ENCODE peak calls at places on chromosomes 3 and 15, in five cellular contexts. M, F, K, D and L are unnamed samples. For H3K27me3, the result is how much of the 10 kb centered on the place peaks cover.

GRCh38 chr15:80695099-80695910 is at the start of gene ABHD17C:
- DNase-seq in K (peak), M (peak), D (peak), F (peak), L (peak)

GRCh38 chr3:114216186-114216970 is 21.0 kb downstream of the ZNF80 start:
- DNase-seq in D (no peak), M (no peak), F (no peak), K (no peak), L (no peak)

GRCh38 chr3:36166477-36166876 is 213.8 kb upstream of the STAC start:
- DNase-seq in D (no peak), K (no peak), F (no peak), M (no peak), L (no peak)

GRCh38 chr3:30156586-30157498 is 449.6 kb upstream of the TGFBR2 start:
- DNase-seq in D (no peak), F (no peak), M (no peak), K (no peak), L (no peak)

GRCh38 chr15:65192016-65192415 is 6.9 kb upstream of the CLPX start:
- DNase-seq in K (no peak), M (no peak), D (no peak), F (peak), L (no peak)

GRCh38 chr3:111070772-111071256 is 802 bp upstream of the NECTIN3 start:
- DNase-seq in D (no peak), F (no peak), K (no peak), M (no peak), L (no peak)

GRCh38 chr3:192408007-192408655 is 319.2 kb downstream of the FGF12 start:
- DNase-seq in K (peak), M (peak), D (peak), F (no peak), L (no peak)

GRCh38 chr15:80660114-80660513 is 35.0 kb upstream of the ABHD17C start:
- DNase-seq in D (peak), F (no peak), M (no peak), K (peak), L (no peak)

GRCh38 chr15:34942363-34942762 is 27.2 kb downstream of the AQR start:
- DNase-seq in D (no peak), K (no peak), F (no peak), M (no peak), L (no peak)

GRCh38 chr15:101250931-101251829 is 668 bp downstream of the CHSY1 start:
- DNase-seq in D (peak), F (peak), K (peak), M (peak), L (peak)

GRCh38 chr15:101252836-101253235 is 988 bp upstream of the CHSY1 start:
- DNase-seq in K (no peak), M (no peak), D (no peak), F (no peak), L (no peak)

GRCh38 chr15:101254157-101255065 is 2.6 kb upstream of the CHSY1 start:
- DNase-seq in D (no peak), M (no peak), K (no peak), F (no peak), L (no peak)

GRCh38 chr15:101250331-101250730 is 1.5 kb downstream of the CHSY1 start:
- DNase-seq in M (no peak), D (peak), K (no peak), F (no peak), L (no peak)

DNA sequence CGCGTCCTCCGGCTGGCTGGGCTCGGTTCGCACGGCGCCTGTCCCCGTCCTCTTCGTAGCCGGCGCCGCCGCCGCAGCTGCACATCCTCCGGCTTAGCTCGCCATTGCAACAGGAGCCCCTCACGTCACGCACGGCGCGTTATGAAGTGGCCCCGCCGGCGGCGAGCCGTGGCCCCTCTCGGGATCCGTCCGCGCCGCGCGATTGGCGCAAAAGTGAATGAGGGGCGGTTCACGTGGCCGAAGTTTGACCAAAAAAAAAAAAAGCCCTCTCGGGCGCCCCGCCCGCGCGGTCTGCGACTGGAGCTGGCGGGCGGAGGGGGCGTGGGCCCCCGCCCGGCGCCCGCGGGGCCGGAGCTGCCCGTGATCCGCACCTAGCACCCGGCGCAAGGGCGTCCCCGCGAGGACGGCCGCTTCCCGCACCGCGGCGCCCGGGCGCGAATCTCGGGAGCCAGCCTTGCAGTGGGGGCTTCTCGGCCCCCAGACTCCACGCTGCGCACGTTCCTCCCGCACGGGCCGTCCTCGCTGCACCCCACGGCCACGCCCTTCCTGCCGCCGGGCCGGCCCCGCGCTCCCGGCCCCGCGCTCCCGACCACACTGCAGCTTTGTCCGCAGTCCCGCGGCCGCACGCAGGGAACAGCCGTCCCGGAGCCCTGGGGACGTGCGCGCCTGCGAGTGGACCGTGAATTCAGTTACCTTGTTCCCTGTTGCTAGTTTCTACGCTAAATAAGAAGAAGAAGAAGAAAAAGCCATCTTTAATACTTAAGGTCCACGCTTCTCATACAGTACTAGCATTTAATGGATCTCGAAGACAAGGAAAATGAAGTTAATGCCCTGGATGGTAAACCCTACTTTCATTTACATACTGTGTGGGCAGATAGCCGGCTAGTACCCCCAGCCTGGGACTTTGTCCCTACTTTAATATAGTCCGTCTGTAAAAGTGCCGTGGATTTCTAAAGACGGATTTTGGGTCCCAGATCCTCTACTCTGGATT is at the start of gene CHSY1:
- DNase-seq in D (peak), K (peak), F (peak), M (peak), L (peak)
- TF ChIP-seq CTCF in D (peak), K (peak), F (peak), M (peak), L (peak)

GRCh38 chr15:74808073-74808839 is 4.4 kb upstream of the LMAN1L start:
- DNase-seq in K (no peak), F (no peak), M (no peak), D (no peak), L (peak)

GRCh38 chr15:74807302-74807701 is 5.3 kb upstream of the LMAN1L start:
- DNase-seq in K (no peak), F (no peak), M (no peak), D (no peak), L (no peak)

GRCh38 chr15:74802290-74802689 is 10.3 kb upstream of the LMAN1L start:
- DNase-seq in F (no peak), D (no peak), K (no peak), M (no peak), L (no peak)

GRCh38 chr15:74802862-74803447 is 9.7 kb upstream of the LMAN1L start:
- DNase-seq in M (no peak), K (no peak), D (no peak), F (no peak), L (no peak)

DNA sequence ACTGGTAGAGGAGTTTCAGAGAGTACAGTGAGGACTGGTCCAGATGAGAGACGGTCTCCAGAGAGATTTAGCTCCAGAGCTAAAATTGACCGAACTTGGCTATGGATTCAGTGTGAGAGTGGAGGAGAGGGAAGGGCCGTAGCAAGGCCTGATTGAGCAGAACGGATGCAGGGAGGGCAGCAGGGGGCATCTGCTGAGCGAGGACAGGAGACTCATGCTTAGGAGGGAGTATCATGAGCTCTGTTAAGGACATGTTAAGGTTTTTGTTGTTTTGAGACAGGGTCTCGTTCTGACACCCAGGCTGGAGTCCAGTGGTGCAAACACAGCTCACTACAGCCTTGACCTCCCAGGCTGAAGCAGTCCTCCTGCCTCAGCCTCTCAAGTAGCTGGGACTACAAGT is 7.7 kb upstream of the LMAN1L start:
- DNase-seq in D (no peak), K (no peak), M (no peak), F (no peak), L (no peak)
- H3K27me3 ChIP-seq in D (under half), K (under half), M (under half), F (under half), L (under half)

DNA sequence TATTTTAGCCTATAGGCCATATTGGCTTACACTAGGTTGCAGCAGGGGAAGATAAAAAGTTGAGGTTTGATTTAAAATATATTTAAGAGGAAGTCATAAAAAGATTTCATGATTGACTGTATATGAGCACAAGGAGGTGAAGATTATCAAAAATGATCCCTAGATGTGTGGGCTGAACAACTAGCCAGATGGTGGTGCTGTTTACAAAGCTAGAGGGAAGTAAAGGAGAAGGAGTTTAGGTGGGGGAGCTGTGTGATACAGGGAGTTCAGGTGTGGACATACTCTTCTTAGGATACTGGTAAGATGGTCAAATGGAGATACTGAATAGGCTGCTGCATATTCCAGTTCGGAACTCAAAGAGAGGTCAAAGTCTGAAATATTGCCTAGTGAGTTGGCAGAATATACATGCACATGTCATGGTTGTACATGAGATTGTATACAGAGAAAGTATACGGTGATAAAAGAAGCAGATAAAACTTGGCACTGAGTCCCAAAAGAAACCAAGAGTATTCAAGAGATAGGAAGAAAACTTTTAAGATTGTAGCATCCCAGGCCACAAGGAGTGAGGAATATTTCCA is 727.8 kb downstream of the NLGN1 start:
- DNase-seq in K (peak), D (peak), F (no peak), M (no peak), L (no peak)
- TF ChIP-seq CTCF in K (peak), D (peak), F (no peak), M (peak), L (peak)

DNA sequence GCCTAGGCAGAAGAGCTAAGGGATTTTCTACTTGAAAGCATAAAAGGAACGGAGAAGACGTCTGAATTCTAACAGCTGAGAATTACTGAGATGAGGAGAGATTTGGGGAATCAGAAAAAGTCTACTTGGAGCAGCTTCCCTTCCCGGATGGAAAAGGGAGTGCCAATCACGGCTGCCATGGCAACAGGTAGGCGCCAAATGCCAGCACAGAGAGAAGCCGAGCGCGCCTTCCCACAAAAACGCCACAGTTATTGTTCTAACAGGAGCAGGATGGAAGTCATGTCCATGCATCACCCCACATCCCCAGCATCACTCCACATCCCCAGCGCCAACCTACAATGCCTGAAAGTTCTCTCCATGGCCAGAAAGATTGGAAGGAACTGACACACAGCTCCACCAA is 63.5 kb upstream of the PRR20G start:
- DNase-seq in K (no peak), M (no peak), F (no peak), D (peak), L (no peak)
- H3K27me3 ChIP-seq in K (under half), M (under half), F (under half), D (under half), L (under half)

GRCh38 chr3:101166150-101166549 is 154.2 kb downstream of the IMPG2 start:
- DNase-seq in K (no peak), D (no peak), F (no peak), M (no peak), L (no peak)
- TF ChIP-seq CTCF in K (no peak), D (no peak), F (no peak), M (no peak), L (no peak)

GRCh38 chr3:123318374-123318773 is 116.6 kb downstream of the SEC22A start:
- DNase-seq in M (no peak), F (no peak), K (no peak), D (no peak), L (peak)
- H3K27me3 ChIP-seq in M (under half), F (half or more), K (under half), D (under half), L (under half)

GRCh38 chr3:45225465-45226205 is 452 bp downstream of the TMEM158 start:
- DNase-seq in D (peak), K (peak), F (peak), M (peak), L (peak)
- TF ChIP-seq CTCF in D (no peak), K (no peak), F (no peak), M (no peak), L (no peak)

GRCh38 chr3:193844472-193844871 is 251.5 kb downstream of the OPA1 start:
- DNase-seq in D (no peak), F (no peak), M (no peak), K (no peak), L (no peak)
- H3K27me3 ChIP-seq in D (under half), F (under half), M (under half), K (under half), L (under half)

GRCh38 chr3:14278799-14279705 is 100.4 kb downstream of the LSM3 start:
- DNase-seq in M (no peak), D (no peak), K (no peak), F (peak), L (no peak)
- TF ChIP-seq CTCF in M (no peak), D (no peak), K (no peak), F (peak), L (no peak)